ENCODE peak calls at places on chromosomes 3 and 15, in four cellular contexts. A is T-cell; S is CD4-positive, alpha-beta T cell; Q is left lobe of liver. O is an unnamed sample.
A peak's percentile ranks its signal among the peaks of the same experiment; 100 is the strongest.

GRCh38 chr3:127019449-127019848 is 36.5 kb downstream of the PLXNA1 start:
- DNase-seq in S (no peak), Q (no peak), A (no peak), O (no peak)

GRCh38 chr3:144524531-144524930 is 552.9 kb downstream of the DIPK2A start:
- DNase-seq in A (no peak), S (no peak), Q (no peak), O (no peak)

GRCh38 chr3:8325306-8325705 is 176.3 kb upstream of the LMCD1 start:
- DNase-seq in S (no peak), Q (no peak), A (no peak), O (no peak)

GRCh38 chr3:119175869-119176756 is 2.7 kb downstream of the UPK1B start:
- DNase-seq in A (no peak), Q (no peak), S (no peak), O (no peak)

GRCh38 chr3:119240101-119240581 is 537 bp downstream of the B4GALT4 start:
- DNase-seq in Q (peak; percentile 64), S (no peak), A (no peak), O (no peak)

GRCh38 chr3:96430019-96430541 is 384.3 kb upstream of the EPHA6 start:
- DNase-seq in A (no peak), Q (no peak), S (no peak), O (no peak)

GRCh38 chr3:98894791-98895576 is 6.5 kb downstream of the DCBLD2 start:
- DNase-seq in Q (no peak), S (no peak), A (no peak), O (no peak)

GRCh38 chr3:185724761-185725160 is 100.1 kb downstream of the IGF2BP2 start:
- DNase-seq in A (no peak), Q (no peak), S (no peak), O (no peak)

GRCh38 chr3:102979682-102980378 is 545.0 kb downstream of the ZPLD1 start:
- DNase-seq in S (no peak), A (no peak), Q (no peak), O (peak; percentile 86)

GRCh38 chr3:132164469-132165092 is 129.8 kb upstream of the CPNE4 start:
- DNase-seq in Q (peak; percentile 49), S (no peak), A (no peak), O (no peak)

GRCh38 chr3:193869221-193870201 is 266.4 kb upstream of the HES1 start:
- DNase-seq in S (no peak), Q (no peak), A (no peak), O (peak; percentile 73)

GRCh38 chr15:83992356-83993031 is 243.1 kb upstream of the GOLGA6L4 start:
- DNase-seq in S (no peak), Q (no peak), A (no peak), O (no peak)

GRCh38 chr3:120160050-120160449 is 65.8 kb upstream of the GSK3B start:
- DNase-seq in S (no peak), A (no peak), Q (no peak), O (peak; percentile 75)

GRCh38 chr15:39860200-39860599 is 59.9 kb downstream of the GPR176 start:
- DNase-seq in S (no peak), A (no peak), Q (no peak), O (no peak)

GRCh38 chr3:173644086-173645082 is 246.8 kb downstream of the NLGN1 start:
- DNase-seq in S (no peak), Q (no peak), A (no peak), O (no peak)

GRCh38 chr15:52262364-52262763 is 33.2 kb downstream of the MYO5C start:
- DNase-seq in A (no peak), Q (no peak), S (no peak), O (no peak)

GRCh38 chr15:83838763-83839162 is 184.8 kb downstream of the ADAMTSL3 start:
- DNase-seq in S (no peak), Q (no peak), A (no peak), O (no peak)

GRCh38 chr3:89000886-89001285 is 106.5 kb upstream of the EPHA3 start:
- DNase-seq in Q (no peak), A (no peak), S (no peak), O (no peak)

GRCh38 chr3:181326637-181327223 is 337.2 kb upstream of the DNAJC19 start:
- DNase-seq in S (no peak), Q (no peak), A (no peak), O (no peak)

GRCh38 chr3:164550857-164551256 is 527.4 kb downstream of the SI start:
- DNase-seq in Q (no peak), S (no peak), A (no peak), O (no peak)

GRCh38 chr3:135706758-135707375 is 258.7 kb upstream of the PPP2R3A start:
- DNase-seq in Q (no peak), S (no peak), A (no peak), O (no peak)

GRCh38 chr3:13073042-13073906 is at the start of gene IQSEC1:
- DNase-seq in A (peak; percentile 53), Q (no peak), S (peak; percentile 50), O (no peak)

GRCh38 chr15:62896969-62897486 is 145.5 kb upstream of the TPM1 start:
- DNase-seq in A (no peak), S (no peak), Q (peak; percentile 58), O (peak; percentile 96)

GRCh38 chr3:78256123-78256522 is 1216.2 kb downstream of the ROBO2 start:
- DNase-seq in S (no peak), Q (no peak), A (no peak), O (no peak)

O was measured in right atrium auricular region.